ENCODE peak calls at places on chromosomes 12 and 14, in seven cellular contexts. G is thoracic aorta, X is spleen, T is heart right ventricle, W is tibial nerve, H is left ventricle myocardium inferior, O is GM23338. M is an unnamed sample.

GRCh38 chr14:72998252-72998903 is 28.5 kb downstream of the ZFYVE1 start:
- DNase-seq in X (no peak), G (no peak), T (no peak), O (no peak), W (no peak), H (no peak), M (no peak)

GRCh38 chr12:46168426-46168825 is 100.4 kb downstream of the SLC38A1 start:
- DNase-seq in H (no peak), G (no peak), T (no peak), X (no peak), O (no peak), W (no peak), M (no peak)

GRCh38 chr12:774051-774614 is 21.8 kb downstream of the WNK1 start:
- DNase-seq in W (no peak), G (no peak), H (no peak), T (no peak), O (no peak), X (no peak), M (no peak)

GRCh38 chr12:51827925-51828818 is 20.3 kb downstream of the FIGNL2 start:
- DNase-seq in G (no peak), O (no peak), T (no peak), H (no peak), X (no peak), W (no peak), M (no peak)

GRCh38 chr12:49092086-49092815 is 2.4 kb downstream of the DHH start:
- DNase-seq in T (no peak), O (peak), H (peak), W (peak), G (no peak), X (peak), M (no peak)

GRCh38 chr14:21024668-21025373 is at the start of gene NDRG2:
- DNase-seq in O (peak), G (no peak), W (peak), T (peak), X (peak), H (peak), M (peak)

GRCh38 chr14:56794088-56794556 is 16.2 kb downstream of the OTX2 start:
- DNase-seq in W (no peak), T (no peak), G (no peak), O (peak), H (no peak), X (no peak), M (no peak)

GRCh38 chr12:109613611-109614455 is 40.2 kb downstream of the MVK start:
- DNase-seq in T (no peak), O (peak), G (no peak), H (no peak), W (no peak), X (no peak), M (no peak)

GRCh38 chr12:14367097-14367661 is 1.7 kb downstream of the ATF7IP start:
- DNase-seq in O (no peak), G (no peak), H (no peak), W (no peak), X (no peak), T (no peak), M (no peak)

GRCh38 chr12:3532931-3533702 is 42.1 kb downstream of the PRMT8 start:
- DNase-seq in W (no peak), X (no peak), G (no peak), H (no peak), O (no peak), T (no peak), M (no peak)
- H3K4me3 ChIP-seq in W (no peak), X (no peak), G (no peak), H (no peak), O (no peak), T (no peak), M (no peak)

GRCh38 chr14:36522347-36522971 is 2.4 kb upstream of the NKX2-1 start:
- DNase-seq in O (peak), H (no peak), T (no peak), X (no peak), G (no peak), W (no peak), M (no peak)

GRCh38 chr14:36524874-36525745 is 5.1 kb upstream of the NKX2-1 start:
- DNase-seq in T (no peak), X (no peak), W (no peak), H (no peak), O (peak), G (no peak), M (no peak)

GRCh38 chr14:36525746-36526099 is 5.7 kb upstream of the NKX2-1 start:
- DNase-seq in O (no peak), H (no peak), G (no peak), T (no peak), X (no peak), W (no peak), M (no peak)

GRCh38 chr14:36522972-36523685 is 3.1 kb upstream of the NKX2-1 start:
- DNase-seq in W (no peak), T (no peak), O (peak), H (no peak), G (no peak), X (no peak), M (no peak)

DNA sequence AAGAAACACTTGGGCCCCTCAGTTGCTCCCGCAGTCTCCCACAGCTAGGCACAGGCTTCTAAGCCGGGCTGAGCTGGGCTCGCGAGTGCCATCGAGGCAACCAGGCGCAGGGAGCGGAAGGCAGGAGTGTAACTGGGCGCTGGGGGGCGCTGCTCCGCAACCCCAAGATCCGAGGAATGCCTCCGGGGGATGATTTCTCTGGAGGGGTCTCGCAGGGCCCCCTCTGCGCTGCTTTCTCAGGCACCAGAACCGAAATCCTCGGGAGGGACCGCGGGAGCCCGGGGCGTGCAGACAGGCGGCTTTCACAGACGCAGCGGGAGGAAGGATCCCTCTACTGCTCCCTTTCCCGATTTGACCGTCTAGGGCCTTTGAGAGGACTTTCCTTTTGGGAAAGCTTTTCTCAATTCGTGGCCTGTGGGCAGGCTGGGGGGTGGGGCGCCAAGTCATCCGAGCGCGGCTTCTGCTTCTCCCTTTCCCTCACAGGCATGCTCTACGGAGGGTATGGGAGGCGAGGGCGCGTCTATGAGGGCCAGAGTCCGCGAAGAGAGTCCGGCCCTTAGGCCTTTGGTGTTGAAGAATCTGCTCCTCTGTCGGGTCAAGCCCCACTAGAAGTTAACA is 4.3 kb upstream of the NKX2-1 start:
- DNase-seq in H (no peak), W (no peak), O (peak), X (no peak), G (no peak), T (no peak), M (no peak)
- TF ChIP-seq CTCF in H (no peak), W (no peak), O (peak), X (no peak), G (no peak), T (no peak), M (no peak)

GRCh38 chr14:99275222-99275584 is 3.2 kb upstream of the BCL11B start:
- DNase-seq in H (no peak), X (no peak), O (no peak), T (no peak), W (no peak), G (no peak), M (no peak)

GRCh38 chr14:99274346-99275221 is 2.6 kb upstream of the BCL11B start:
- DNase-seq in O (peak), H (peak), W (no peak), X (no peak), T (peak), G (no peak), M (peak)

GRCh38 chr14:99273025-99273723 is 1.2 kb upstream of the BCL11B start:
- DNase-seq in W (no peak), T (no peak), H (no peak), G (no peak), O (peak), X (no peak), M (no peak)

GRCh38 chr14:99272669-99273024 is 650 bp upstream of the BCL11B start:
- DNase-seq in X (no peak), T (no peak), H (no peak), G (no peak), O (no peak), W (no peak), M (no peak)

GRCh38 chr14:99273724-99274345 is 1.8 kb upstream of the BCL11B start:
- DNase-seq in G (no peak), O (peak), W (no peak), T (no peak), X (no peak), H (no peak), M (no peak)
- H3K27ac ChIP-seq in G (no peak), O (no peak), W (no peak), T (no peak), X (peak), H (no peak), M (no peak)

DNA sequence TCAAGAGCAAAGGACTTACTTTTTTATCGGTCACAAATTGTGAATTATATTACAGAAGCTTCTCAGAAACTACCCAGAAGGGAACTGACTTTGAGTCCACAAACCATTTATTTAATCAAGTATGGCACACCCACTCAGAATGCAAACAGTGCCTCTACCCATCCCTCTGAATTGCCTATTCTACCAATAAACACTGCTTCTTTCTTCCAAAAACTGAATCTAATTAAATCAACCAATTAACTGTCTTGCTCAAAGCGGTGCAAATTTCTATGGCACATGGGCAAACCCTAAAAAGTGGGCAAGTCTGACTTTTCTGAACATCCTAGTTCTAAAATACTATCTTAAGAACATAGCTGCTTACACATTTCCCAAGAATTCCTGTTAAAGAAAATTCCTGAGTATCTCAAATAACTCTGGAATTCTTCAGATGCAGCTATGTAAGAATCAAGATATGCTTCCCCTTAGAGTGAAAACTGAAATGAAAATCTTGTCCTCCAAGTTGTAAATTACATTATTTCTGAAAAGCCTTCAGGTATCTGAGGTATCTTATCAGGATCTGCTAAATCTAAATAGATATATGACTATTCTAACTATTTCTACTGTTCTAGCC is 4.3 kb downstream of the SPTLC2 start:
- DNase-seq in H (no peak), X (no peak), G (no peak), T (no peak), W (no peak), O (peak), M (no peak)
- H3K4me3 ChIP-seq in H (no peak), X (no peak), G (no peak), T (no peak), W (no peak), O (no peak), M (no peak)

GRCh38 chr14:75170797-75171196 is 5.6 kb downstream of the TMED10 start:
- DNase-seq in O (no peak), X (no peak), T (no peak), W (no peak), G (no peak), H (no peak), M (no peak)
- TF ChIP-seq CTCF in O (no peak), X (no peak), T (no peak), W (no peak), G (no peak), H (no peak), M (no peak)

M was measured in tibial artery.